ENCODE peak calls at places on chromosomes 13 and 19, in five cellular contexts. F is tibial nerve, L is breast epithelium, G is IMR-90, P is uterus. W is an unnamed sample.

GRCh38 chr13:101529419-101529818 is 76.9 kb downstream of the ITGBL1 start:
- DNase-seq in F (peak), L (peak), G (peak), P (no peak), W (no peak)

GRCh38 chr19:41353466-41354342 is at the start of gene TGFB1:
- DNase-seq in F (peak), L (peak), G (peak), P (peak), W (peak)

GRCh38 chr13:35782793-35783192 is 306.3 kb upstream of the MAB21L1 start:
- DNase-seq in F (no peak), L (no peak), G (no peak), P (no peak), W (no peak)

GRCh38 chr13:29140277-29140676 is 320.1 kb downstream of the MTUS2 start:
- DNase-seq in F (no peak), L (no peak), G (no peak), P (no peak), W (no peak)

GRCh38 chr19:2557093-2557440 is 81.1 kb downstream of the GADD45B start:
- DNase-seq in F (no peak), L (no peak), G (no peak), P (no peak), W (peak)

GRCh38 chr13:94657167-94657566 is 55.2 kb downstream of the SOX21 start:
- DNase-seq in F (no peak), L (no peak), G (peak), P (no peak), W (no peak)

GRCh38 chr13:31236211-31236786 is 36.5 kb downstream of the B3GLCT start:
- DNase-seq in F (peak), L (no peak), G (peak), P (peak), W (no peak)

GRCh38 chr13:80224468-80224867 is 116.5 kb downstream of the SPRY2 start:
- DNase-seq in F (no peak), L (no peak), G (peak), P (no peak), W (no peak)

GRCh38 chr19:46713781-46714522 is 3.0 kb downstream of the PRKD2 start:
- DNase-seq in F (peak), L (peak), G (peak), P (peak), W (peak)

GRCh38 chr13:33634526-33635111 is 183.3 kb upstream of the RFC3 start:
- DNase-seq in F (no peak), L (no peak), G (no peak), P (no peak), W (no peak)

GRCh38 chr19:281992-282391 is 9.2 kb downstream of the PLPP2 start:
- DNase-seq in F (no peak), L (no peak), G (no peak), P (no peak), W (no peak)

DNA sequence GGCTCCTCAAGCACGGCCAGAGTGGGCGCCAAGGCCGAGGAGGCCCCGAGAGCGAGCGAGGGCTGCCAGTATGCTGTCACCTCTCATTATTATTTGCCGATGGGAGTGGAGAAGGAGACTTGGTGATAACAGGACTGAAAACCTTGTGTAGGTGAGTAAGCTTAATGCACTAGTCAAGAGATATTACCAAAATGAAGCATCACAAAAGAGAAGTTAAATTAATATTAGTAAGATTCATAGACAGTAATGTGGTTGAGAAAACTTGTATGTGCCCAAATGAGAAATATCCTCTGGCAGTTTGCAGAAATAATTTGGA is 204.5 kb upstream of the SLITRK1 start:
- DNase-seq in F (no peak), L (no peak), G (no peak), P (no peak), W (no peak)
- H3K27ac ChIP-seq in F (no peak), L (no peak), G (no peak), P (no peak), W (no peak)

GRCh38 chr19:19063183-19064097 is at the start of gene SLC25A42:
- DNase-seq in F (peak), L (peak), G (peak), P (peak), W (peak)
- TF ChIP-seq POLR2A in F (peak), L (no peak), G (no peak), P (peak), W (no peak)

GRCh38 chr13:49810464-49810824 is 18.0 kb upstream of the KPNA3 start:
- DNase-seq in F (no peak), L (no peak), G (no peak), P (no peak), W (no peak)

GRCh38 chr13:49814551-49815270 is 22.2 kb upstream of the KPNA3 start:
- DNase-seq in F (no peak), L (no peak), G (peak), P (no peak), W (no peak)

GRCh38 chr13:49812806-49813205 is 20.3 kb upstream of the KPNA3 start:
- DNase-seq in F (no peak), L (no peak), G (no peak), P (no peak), W (no peak)

GRCh38 chr13:49810825-49811526 is 18.5 kb upstream of the KPNA3 start:
- DNase-seq in F (no peak), L (no peak), G (peak), P (no peak), W (no peak)

GRCh38 chr13:49811527-49811908 is 19.0 kb upstream of the KPNA3 start:
- DNase-seq in F (no peak), L (no peak), G (no peak), P (no peak), W (no peak)
- H3K27ac ChIP-seq in F (no peak), L (no peak), G (peak), P (no peak), W (no peak)

GRCh38 chr13:56332671-56333070 is 808.0 kb upstream of the PRR20A start:
- DNase-seq in F (no peak), L (no peak), G (no peak), P (no peak), W (no peak)

GRCh38 chr13:56338421-56338820 is 802.3 kb upstream of the PRR20A start:
- DNase-seq in F (no peak), L (no peak), G (no peak), P (no peak), W (no peak)

GRCh38 chr13:56335775-56336174 is 804.9 kb upstream of the PRR20A start:
- DNase-seq in F (no peak), L (no peak), G (no peak), P (no peak), W (no peak)
- TF ChIP-seq POLR2A in F (no peak), L (no peak), G (no peak), P (no peak), W (no peak)

DNA sequence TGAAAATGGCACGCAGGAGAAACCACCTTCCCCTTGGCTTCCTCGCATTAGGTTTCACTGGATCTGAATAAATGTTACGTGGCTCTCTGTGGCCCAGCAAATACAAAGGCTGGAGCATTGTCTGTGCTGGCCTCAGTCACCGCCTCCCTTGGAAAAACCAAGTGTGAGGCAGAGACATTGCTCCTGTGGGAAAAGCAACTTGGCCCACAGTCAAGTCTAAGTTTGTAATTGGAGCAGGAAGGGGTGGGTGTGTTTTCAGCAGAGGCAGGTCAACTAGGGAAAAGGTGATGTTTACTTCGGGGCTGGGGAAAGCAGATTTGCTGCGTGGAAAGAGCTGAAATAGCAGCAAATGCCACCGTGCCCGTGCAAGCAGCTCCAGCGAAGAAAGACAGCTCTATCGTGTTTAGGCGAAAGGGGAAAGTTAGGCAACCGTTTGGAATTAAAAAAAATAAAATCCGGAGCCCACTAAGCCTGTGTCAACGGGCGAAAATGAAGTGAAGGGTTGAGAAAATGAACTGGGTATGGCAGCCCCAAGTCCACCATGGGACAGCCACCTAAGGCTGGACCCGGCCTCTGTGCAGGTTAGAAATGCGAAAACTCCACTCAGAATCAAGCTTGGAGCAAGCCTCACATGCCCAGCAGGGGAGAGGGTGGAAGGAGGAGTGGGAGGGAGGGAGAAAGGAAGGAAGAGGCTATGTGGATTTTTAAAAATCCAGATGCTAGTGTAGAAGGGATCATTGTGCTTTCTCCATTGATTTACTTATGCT is 101.4 kb downstream of the IRS2 start:
- DNase-seq in F (peak), L (peak), G (no peak), P (no peak), W (no peak)
- H3K27ac ChIP-seq in F (no peak), L (peak), G (no peak), P (no peak), W (no peak)

GRCh38 chr19:39833464-39834286 is at the start of gene DYRK1B:
- DNase-seq in F (peak), L (peak), G (peak), P (peak), W (peak)
- TF ChIP-seq POLR2A in F (peak), L (no peak), G (peak), P (peak), W (no peak)

GRCh38 chr19:50178859-50179537 is 15.9 kb upstream of the IZUMO2 start:
- DNase-seq in F (no peak), L (no peak), G (no peak), P (no peak), W (no peak)

GRCh38 chr19:50181121-50181520 is 18.0 kb upstream of the IZUMO2 start:
- DNase-seq in F (no peak), L (no peak), G (no peak), P (no peak), W (no peak)

GRCh38 chr19:50174100-50174793 is 11.2 kb upstream of the IZUMO2 start:
- DNase-seq in F (no peak), L (no peak), G (no peak), P (no peak), W (no peak)

GRCh38 chr19:50175924-50176323 is 12.8 kb upstream of the IZUMO2 start:
- DNase-seq in F (no peak), L (no peak), G (no peak), P (no peak), W (no peak)

DNA sequence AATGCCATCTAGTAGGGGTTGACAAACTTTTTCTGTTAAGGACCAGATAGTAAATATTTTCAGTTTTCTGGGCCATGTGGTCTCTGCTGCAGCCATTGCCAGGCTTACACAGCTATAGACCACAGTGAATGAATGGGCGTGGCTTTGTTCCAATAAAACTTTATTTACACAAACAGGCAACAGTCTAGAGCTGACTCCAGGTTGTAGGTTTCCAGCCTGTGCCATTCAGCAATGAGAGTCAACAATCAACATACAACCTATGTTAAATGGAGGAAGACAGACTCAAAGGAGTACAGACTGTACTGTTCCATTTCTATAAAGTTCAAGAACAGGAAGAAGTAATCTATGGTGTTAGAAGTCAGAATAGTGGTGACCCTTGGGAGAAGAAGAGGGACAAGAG is 15.2 kb upstream of the IZUMO2 start:
- DNase-seq in F (no peak), L (no peak), G (no peak), P (no peak), W (no peak)
- H3K27ac ChIP-seq in F (no peak), L (no peak), G (no peak), P (no peak), W (no peak)

GRCh38 chr19:38665219-38665931 is 17.9 kb downstream of the ACTN4 start:
- DNase-seq in F (no peak), L (no peak), G (no peak), P (no peak), W (no peak)

GRCh38 chr19:38663156-38663651 is 15.8 kb downstream of the ACTN4 start:
- DNase-seq in F (no peak), L (no peak), G (no peak), P (no peak), W (no peak)

GRCh38 chr19:38665950-38666661 is 18.7 kb downstream of the ACTN4 start:
- DNase-seq in F (peak), L (peak), G (peak), P (peak), W (peak)

GRCh38 chr19:38663957-38664502 is 16.6 kb downstream of the ACTN4 start:
- DNase-seq in F (no peak), L (peak), G (no peak), P (peak), W (peak)

DNA sequence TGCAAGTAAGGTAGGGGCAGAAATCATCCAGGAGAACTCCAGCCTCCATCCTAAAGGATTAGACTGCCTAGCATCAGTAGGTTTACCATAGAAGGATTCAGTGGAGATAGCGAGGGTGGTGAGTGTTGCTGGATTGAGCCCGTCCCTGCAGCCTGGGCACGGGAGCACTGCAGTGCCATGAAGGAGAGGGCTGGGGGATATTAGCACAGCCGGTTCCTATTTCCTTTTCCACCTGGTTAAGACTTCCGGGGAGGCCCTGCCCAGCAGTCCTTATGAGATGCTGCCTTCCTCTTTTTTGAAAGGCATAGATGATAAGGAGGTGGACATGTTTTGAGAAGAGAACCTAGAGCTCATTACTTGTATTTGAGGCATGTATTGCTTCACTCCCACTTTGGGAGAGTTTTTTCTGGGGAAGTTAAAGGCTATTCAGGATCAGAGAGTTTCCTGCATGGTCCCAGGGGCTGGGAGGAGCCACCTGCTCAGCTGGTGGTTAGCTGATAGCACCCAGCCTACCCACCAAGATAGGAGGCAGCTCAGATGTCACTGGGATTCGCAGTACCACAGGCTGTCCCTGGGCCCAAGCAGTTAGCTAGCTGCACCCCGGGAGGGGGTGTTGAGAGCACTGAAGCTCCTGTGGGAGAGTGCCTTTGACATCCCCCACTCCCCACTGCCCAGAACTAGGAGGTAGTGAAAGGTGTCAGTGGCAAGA is 17.2 kb downstream of the ACTN4 start:
- DNase-seq in F (no peak), L (no peak), G (no peak), P (no peak), W (no peak)
- TF ChIP-seq POLR2A in F (no peak), L (no peak), G (no peak), P (no peak), W (no peak)

GRCh38 chr13:39565036-39565949 is 37.7 kb downstream of the LHFPL6 start:
- DNase-seq in F (no peak), L (no peak), G (peak), P (no peak), W (no peak)

GRCh38 chr13:39571502-39572092 is 31.4 kb downstream of the LHFPL6 start:
- DNase-seq in F (no peak), L (no peak), G (no peak), P (no peak), W (no peak)

GRCh38 chr13:39561971-39562370 is 41.0 kb downstream of the LHFPL6 start:
- DNase-seq in F (no peak), L (no peak), G (no peak), P (no peak), W (no peak)

GRCh38 chr13:39567569-39567968 is 35.4 kb downstream of the LHFPL6 start:
- DNase-seq in F (no peak), L (no peak), G (no peak), P (no peak), W (no peak)

DNA sequence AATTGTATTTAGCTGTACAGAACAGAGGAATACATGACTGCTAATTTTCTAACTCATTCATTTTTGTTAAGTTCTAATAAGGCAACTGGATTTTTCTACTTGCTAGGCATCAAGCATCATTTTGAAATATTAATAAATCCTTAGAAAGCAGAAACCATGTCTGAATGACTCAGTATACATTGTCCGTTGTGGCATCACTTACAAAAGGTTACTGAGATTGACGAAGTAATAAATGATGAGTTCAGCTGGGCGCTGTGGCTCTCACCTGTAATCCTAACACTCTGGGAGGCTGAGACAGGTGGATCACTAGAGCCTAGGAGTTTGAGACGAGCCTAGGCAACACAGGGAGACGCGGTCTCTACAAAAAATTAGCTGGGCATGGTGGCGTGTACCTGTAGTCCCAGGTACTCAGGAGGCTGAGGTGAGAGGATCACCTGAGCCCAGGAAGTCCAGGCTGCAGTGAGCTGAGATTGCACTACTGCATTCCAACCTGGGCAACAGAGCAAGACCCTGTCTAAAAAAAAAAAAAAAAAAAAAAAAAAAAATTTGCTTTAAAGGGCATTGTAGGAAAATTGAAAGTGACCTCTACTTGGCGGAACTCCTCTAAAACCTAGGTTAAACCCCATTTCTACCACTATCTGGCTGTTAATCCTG is 36.6 kb downstream of the LHFPL6 start:
- DNase-seq in F (no peak), L (no peak), G (no peak), P (no peak), W (no peak)
- H3K27ac ChIP-seq in F (no peak), L (no peak), G (peak), P (peak), W (peak)

GRCh38 chr19:40104754-40105153 is 14.0 kb upstream of the ZNF780A start:
- DNase-seq in F (no peak), L (no peak), G (no peak), P (no peak), W (no peak)

GRCh38 chr19:40103600-40103999 is 12.9 kb upstream of the ZNF780A start:
- DNase-seq in F (no peak), L (no peak), G (no peak), P (no peak), W (no peak)

GRCh38 chr19:40101813-40102212 is 11.1 kb upstream of the ZNF780A start:
- DNase-seq in F (no peak), L (no peak), G (no peak), P (no peak), W (no peak)
- TF ChIP-seq POLR2A in F (no peak), L (no peak), G (no peak), P (no peak), W (no peak)